ENCODE peak calls at places on chromosomes 7 and 10, in four cellular contexts. S is stimulated activated CD4-positive, alpha-beta T cell treated with anti-CD3 and anti-CD28 coated beads, TNF-alpha, amount 100 ng/mL, for 1 hour; R is GM19239; C is AG04449. K is an unnamed sample.

GRCh38 chr7:44152971-44153947 is 12.1 kb upstream of the MYL7 start:
- DNase-seq in R (no peak), C (no peak), S (no peak), K (no peak)

GRCh38 chr7:104206841-104207240 is 972 bp downstream of the ORC5 start:
- DNase-seq in R (no peak), S (no peak), C (no peak), K (no peak)

GRCh38 chr10:79322616-79323566 is 24.4 kb upstream of the PPIF start:
- DNase-seq in C (no peak), S (peak), R (no peak), K (peak)

GRCh38 chr10:121800831-121801230 is 127.0 kb downstream of the ATE1 start:
- DNase-seq in S (no peak), R (no peak), C (no peak), K (no peak)

GRCh38 chr10:48442090-48442808 is 135.8 kb downstream of the MAPK8 start:
- DNase-seq in S (no peak), C (no peak), R (no peak), K (no peak)

GRCh38 chr7:157271991-157272324 is 64.8 kb upstream of the DNAJB6 start:
- DNase-seq in R (no peak), C (peak), S (no peak), K (no peak)

GRCh38 chr7:37916017-37916672 is 472 bp downstream of the SFRP4 start:
- DNase-seq in C (no peak), S (no peak), R (no peak), K (no peak)

GRCh38 chr7:64887756-64888508 is 15.1 kb upstream of the ZNF273 start:
- DNase-seq in S (no peak), C (no peak), R (no peak), K (peak)

GRCh38 chr10:132094581-132095234 is 29.0 kb downstream of the JAKMIP3 start:
- DNase-seq in S (no peak), C (no peak), R (no peak), K (no peak)

GRCh38 chr7:93014410-93014809 is 103.4 kb downstream of the SAMD9 start:
- DNase-seq in S (no peak), C (no peak), R (no peak), K (no peak)

GRCh38 chr7:30650455-30650854 is 31.8 kb downstream of the CRHR2 start:
- DNase-seq in S (no peak), R (no peak), C (no peak), K (no peak)

K was measured in activated naive CD8-positive, alpha-beta T cell treated with anti-CD3 and anti-CD28 coated beads, Interleukin-2, amount 50 U/mL, for 16 hours.